ENCODE peak calls at places on chromosomes 5 and 9, in ten cellular contexts. E is pancreas, L is left lung, Q is mucosa of descending colon, N is cardiac fibroblast, R is cardiac muscle cell, V is AG04450, Z is fibroblast of lung, D is GM06990, I is lower lobe of right lung. K is an unnamed sample.

GRCh38 chr5:156681276-156681675 is 168.8 kb upstream of the PPP1R2B start:
- DNase-seq in E (no peak), L (no peak), Q (no peak), N (no peak), R (no peak), V (no peak), Z (no peak), D (no peak), I (no peak), K (no peak)

GRCh38 chr9:8338249-8338721 is 538.7 kb upstream of the DMAC1 start:
- DNase-seq in E (no peak), L (no peak), Q (no peak), N (peak), R (no peak), V (no peak), Z (peak), D (no peak), I (no peak), K (no peak)

GRCh38 chr9:115213777-115214428 is 95.9 kb upstream of the TNC start:
- DNase-seq in E (no peak), L (no peak), Q (no peak), N (peak), R (no peak), V (peak), Z (peak), D (no peak), I (no peak), K (peak)

GRCh38 chr5:135526924-135527323 is 8.8 kb downstream of the NEUROG1 start:
- DNase-seq in E (no peak), L (no peak), Q (no peak), N (no peak), R (no peak), V (no peak), Z (no peak), D (no peak), I (no peak), K (no peak)

GRCh38 chr9:34511160-34511513 is 11.7 kb downstream of the ENHO start:
- DNase-seq in E (no peak), L (no peak), Q (no peak), N (no peak), R (no peak), V (no peak), Z (no peak), D (no peak), I (no peak), K (no peak)

GRCh38 chr5:59542841-59543825 is 350.4 kb downstream of the PDE4D start:
- DNase-seq in E (peak), L (no peak), Q (no peak), N (peak), R (no peak), V (no peak), Z (peak), D (no peak), I (no peak), K (peak)

GRCh38 chr5:83554686-83555085 is 83.1 kb downstream of the VCAN start:
- DNase-seq in E (no peak), L (no peak), Q (no peak), N (no peak), R (no peak), V (no peak), Z (peak), D (no peak), I (no peak), K (no peak)

GRCh38 chr9:27382308-27382707 is 85.4 kb upstream of the EQTN start:
- DNase-seq in E (no peak), L (no peak), Q (no peak), N (no peak), R (no peak), V (no peak), Z (no peak), D (no peak), I (no peak), K (no peak)

GRCh38 chr5:5645891-5646290 is 223.4 kb downstream of the ICE1 start:
- DNase-seq in E (no peak), L (no peak), Q (no peak), N (no peak), R (no peak), V (no peak), Z (no peak), D (no peak), I (no peak), K (no peak)

GRCh38 chr5:156359452-156359851 is 32.5 kb downstream of the SGCD start:
- DNase-seq in E (no peak), L (no peak), Q (no peak), N (peak), R (no peak), V (peak), Z (peak), D (no peak), I (no peak), K (no peak)

GRCh38 chr9:102778756-102779155 is 216.4 kb upstream of the CYLC2 start:
- DNase-seq in E (no peak), L (no peak), Q (no peak), N (no peak), R (no peak), V (no peak), Z (no peak), D (no peak), I (no peak), K (no peak)

GRCh38 chr9:132079391-132080071 is at the start of gene MED27:
- DNase-seq in E (peak), L (peak), Q (peak), N (peak), R (peak), V (peak), Z (peak), D (peak), I (peak), K (peak)

GRCh38 chr5:179135441-179136215 is 75.5 kb downstream of the ZNF354C start:
- DNase-seq in E (no peak), L (no peak), Q (peak), N (no peak), R (no peak), V (no peak), Z (no peak), D (no peak), I (peak), K (no peak)

GRCh38 chr9:95771556-95772280 is 103.8 kb upstream of the ERCC6L2 start:
- DNase-seq in E (no peak), L (peak), Q (no peak), N (peak), R (peak), V (no peak), Z (peak), D (no peak), I (no peak), K (peak)

GRCh38 chr9:4497855-4498254 is 7.6 kb downstream of the SLC1A1 start:
- DNase-seq in E (no peak), L (no peak), Q (no peak), N (peak), R (no peak), V (no peak), Z (peak), D (no peak), I (no peak), K (no peak)

GRCh38 chr5:147411612-147412310 is 98.1 kb downstream of the DPYSL3 start:
- DNase-seq in E (no peak), L (no peak), Q (no peak), N (peak), R (no peak), V (no peak), Z (peak), D (no peak), I (no peak), K (no peak)

GRCh38 chr9:122265265-122265900 is 701 bp downstream of the MRRF start:
- DNase-seq in E (no peak), L (no peak), Q (no peak), N (peak), R (no peak), V (no peak), Z (peak), D (no peak), I (no peak), K (no peak)

GRCh38 chr9:92716557-92716956 is 46.6 kb upstream of the IPPK start:
- DNase-seq in E (peak), L (no peak), Q (peak), N (peak), R (peak), V (no peak), Z (peak), D (peak), I (no peak), K (no peak)

GRCh38 chr5:138216799-138217198 is 3.7 kb upstream of the CDC23 start:
- DNase-seq in E (no peak), L (no peak), Q (no peak), N (no peak), R (no peak), V (no peak), Z (no peak), D (no peak), I (no peak), K (no peak)

GRCh38 chr9:131237931-131238401 is 38.3 kb downstream of the FAM78A start:
- DNase-seq in E (peak), L (peak), Q (peak), N (peak), R (peak), V (peak), Z (peak), D (peak), I (peak), K (peak)

GRCh38 chr5:82365744-82366228 is 87.6 kb upstream of the RPS23 start:
- DNase-seq in E (no peak), L (no peak), Q (no peak), N (peak), R (no peak), V (no peak), Z (peak), D (no peak), I (no peak), K (no peak)

GRCh38 chr5:45335978-45336377 is 360.2 kb downstream of the HCN1 start:
- DNase-seq in E (no peak), L (no peak), Q (no peak), N (no peak), R (peak), V (no peak), Z (no peak), D (no peak), I (no peak), K (no peak)

GRCh38 chr9:135605238-135605781 is 34.0 kb downstream of the GLT6D1 start:
- DNase-seq in E (no peak), L (peak), Q (peak), N (no peak), R (no peak), V (no peak), Z (no peak), D (no peak), I (no peak), K (no peak)

GRCh38 chr9:37364751-37365360 is 57.6 kb upstream of the GRHPR start:
- DNase-seq in E (peak), L (no peak), Q (no peak), N (no peak), R (no peak), V (no peak), Z (no peak), D (no peak), I (no peak), K (no peak)

GRCh38 chr9:87071473-87071872 is 124.2 kb upstream of the GAS1 start:
- DNase-seq in E (no peak), L (no peak), Q (no peak), N (no peak), R (no peak), V (no peak), Z (no peak), D (no peak), I (no peak), K (no peak)

GRCh38 chr9:15361737-15362136 is 54.7 kb upstream of the TTC39B start:
- DNase-seq in E (no peak), L (no peak), Q (no peak), N (no peak), R (no peak), V (no peak), Z (no peak), D (no peak), I (no peak), K (no peak)

GRCh38 chr5:130286971-130287370 is 382.7 kb downstream of the CHSY3 start:
- DNase-seq in E (no peak), L (no peak), Q (no peak), N (peak), R (no peak), V (no peak), Z (peak), D (no peak), I (no peak), K (no peak)

GRCh38 chr5:56565693-56566092 is 249.7 kb upstream of the MAP3K1 start:
- DNase-seq in E (no peak), L (no peak), Q (no peak), N (no peak), R (no peak), V (no peak), Z (no peak), D (no peak), I (no peak), K (no peak)

GRCh38 chr9:27726244-27727141 is 153.2 kb upstream of the C9orf72 start:
- DNase-seq in E (peak), L (no peak), Q (no peak), N (peak), R (peak), V (peak), Z (peak), D (peak), I (no peak), K (peak)

GRCh38 chr5:169011009-169011408 is 289.9 kb downstream of the SLIT3 start:
- DNase-seq in E (no peak), L (no peak), Q (no peak), N (no peak), R (no peak), V (no peak), Z (no peak), D (no peak), I (no peak), K (no peak)

GRCh38 chr9:121945849-121946248 is 147.3 kb downstream of the TTLL11 start:
- DNase-seq in E (no peak), L (no peak), Q (no peak), N (peak), R (no peak), V (no peak), Z (peak), D (no peak), I (no peak), K (no peak)

GRCh38 chr5:36305571-36306326 is 4.0 kb upstream of the RANBP3L start:
- DNase-seq in E (peak), L (no peak), Q (no peak), N (peak), R (peak), V (no peak), Z (peak), D (no peak), I (peak), K (no peak)

GRCh38 chr5:170219615-170220014 is 13.2 kb upstream of the C5orf58 start:
- DNase-seq in E (no peak), L (no peak), Q (no peak), N (peak), R (no peak), V (no peak), Z (peak), D (no peak), I (no peak), K (no peak)

GRCh38 chr9:114155967-114156294 is 594 bp downstream of the COL27A1 start:
- DNase-seq in E (no peak), L (peak), Q (no peak), N (no peak), R (no peak), V (no peak), Z (no peak), D (no peak), I (no peak), K (no peak)
- H3K4me3 ChIP-seq in E (peak), L (peak), Q (no peak), N (peak), R (peak), V (peak), Z (peak), D (no peak), I (peak), K (peak)

GRCh38 chr5:431001-431710 is 11.8 kb upstream of the EXOC3 start:
- DNase-seq in E (no peak), L (no peak), Q (no peak), N (peak), R (peak), V (no peak), Z (no peak), D (peak), I (no peak), K (no peak)
- TF ChIP-seq CTCF in E (no peak), L (peak), Q (peak), N (peak), R (peak), V (peak), Z (peak), D (peak), I (peak), K (peak)

DNA sequence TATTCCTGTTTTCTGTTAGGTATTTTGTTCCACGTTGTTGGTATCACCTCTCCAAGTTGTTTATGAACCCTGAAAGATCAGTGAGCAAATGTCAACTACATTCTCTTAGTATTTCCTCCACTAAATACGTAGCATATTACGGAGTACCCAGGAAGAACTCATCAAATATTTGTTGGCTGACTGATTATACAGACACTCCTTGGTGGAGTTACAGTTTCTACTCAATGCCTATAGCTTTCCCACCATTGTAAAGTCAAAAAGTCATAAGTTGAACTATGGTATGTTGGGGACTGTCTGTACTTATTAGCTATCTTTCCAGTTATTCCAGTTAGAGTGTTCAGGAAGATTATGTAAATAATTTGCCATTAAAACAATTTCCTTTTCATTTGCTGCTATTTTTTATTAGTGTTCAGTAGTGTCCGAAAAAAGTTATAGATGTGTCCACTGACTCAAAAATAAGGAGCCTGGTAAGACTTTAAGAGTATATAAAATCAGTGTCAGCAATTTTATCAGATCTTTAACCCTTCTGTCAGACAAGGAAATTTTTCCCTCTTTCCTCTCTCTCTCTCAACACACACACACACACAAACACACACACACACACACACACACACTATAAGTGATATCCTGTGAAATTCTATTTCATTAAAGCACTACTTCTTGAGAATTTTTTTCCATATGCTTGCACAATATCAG is 6.8 kb upstream of the APBA1 start:
- DNase-seq in E (no peak), L (no peak), Q (no peak), N (no peak), R (no peak), V (no peak), Z (no peak), D (no peak), I (no peak), K (no peak)
- H3K4me3 ChIP-seq in E (no peak), L (no peak), Q (no peak), N (no peak), R (no peak), V (no peak), Z (no peak), D (no peak), I (no peak), K (no peak)

GRCh38 chr5:72140711-72141110 is 33.4 kb downstream of the MAP1B start:
- DNase-seq in E (no peak), L (no peak), Q (no peak), N (no peak), R (no peak), V (no peak), Z (no peak), D (no peak), I (no peak), K (no peak)

GRCh38 chr5:72138943-72139467 is 31.7 kb downstream of the MAP1B start:
- DNase-seq in E (peak), L (no peak), Q (no peak), N (peak), R (no peak), V (peak), Z (peak), D (peak), I (no peak), K (peak)

GRCh38 chr5:72134226-72134625 is 27.0 kb downstream of the MAP1B start:
- DNase-seq in E (no peak), L (no peak), Q (no peak), N (no peak), R (no peak), V (no peak), Z (peak), D (no peak), I (no peak), K (no peak)

GRCh38 chr5:72141440-72142271 is 34.4 kb downstream of the MAP1B start:
- DNase-seq in E (no peak), L (no peak), Q (no peak), N (peak), R (no peak), V (peak), Z (peak), D (no peak), I (no peak), K (peak)

DNA sequence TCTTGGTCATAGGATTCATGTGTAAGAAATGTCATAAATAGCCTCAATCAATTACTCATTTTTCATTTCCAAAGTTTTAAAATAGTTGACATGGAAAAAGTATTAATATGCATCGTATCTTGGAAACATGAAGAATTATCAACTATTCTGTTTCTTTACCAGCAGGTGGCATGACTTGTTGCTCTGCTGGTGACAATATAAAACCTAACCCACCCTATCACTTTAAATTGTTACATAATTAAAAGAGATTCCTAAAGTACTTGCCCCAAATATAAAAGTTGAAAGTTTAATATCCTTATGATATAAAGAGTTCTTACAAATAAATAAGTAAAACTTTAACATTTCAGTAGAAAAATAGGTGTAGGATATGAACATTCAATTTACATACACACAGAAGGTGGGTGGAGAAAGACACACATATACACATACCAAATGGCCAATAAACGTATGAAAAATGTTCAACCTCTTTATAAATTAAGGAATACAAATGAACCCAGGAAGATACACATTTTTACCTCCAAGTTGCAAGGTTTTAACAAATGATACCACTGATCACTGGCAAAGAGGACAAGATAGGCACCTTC is 30.6 kb downstream of the MAP1B start:
- DNase-seq in E (no peak), L (no peak), Q (no peak), N (no peak), R (no peak), V (no peak), Z (no peak), D (no peak), I (no peak), K (no peak)
- TF ChIP-seq CTCF in E (no peak), L (peak), Q (no peak), N (peak), R (peak), V (peak), Z (peak), D (peak), I (peak), K (peak)

GRCh38 chr9:124558777-124559470 is 51.7 kb upstream of the NR5A1 start:
- DNase-seq in E (no peak), L (no peak), Q (no peak), N (no peak), R (no peak), V (no peak), Z (no peak), D (no peak), I (no peak), K (no peak)
- H3K4me3 ChIP-seq in E (no peak), L (no peak), Q (no peak), N (no peak), R (no peak), V (no peak), Z (no peak), D (no peak), I (no peak), K (no peak)

GRCh38 chr5:132227235-132227484 is 493 bp downstream of the P4HA2 start:
- DNase-seq in E (no peak), L (no peak), Q (no peak), N (no peak), R (no peak), V (no peak), Z (no peak), D (no peak), I (no peak), K (no peak)
- TF ChIP-seq CTCF in E (no peak), L (no peak), Q (no peak), N (no peak), R (peak), V (no peak), Z (no peak), D (no peak), I (no peak), K (no peak)

DNA sequence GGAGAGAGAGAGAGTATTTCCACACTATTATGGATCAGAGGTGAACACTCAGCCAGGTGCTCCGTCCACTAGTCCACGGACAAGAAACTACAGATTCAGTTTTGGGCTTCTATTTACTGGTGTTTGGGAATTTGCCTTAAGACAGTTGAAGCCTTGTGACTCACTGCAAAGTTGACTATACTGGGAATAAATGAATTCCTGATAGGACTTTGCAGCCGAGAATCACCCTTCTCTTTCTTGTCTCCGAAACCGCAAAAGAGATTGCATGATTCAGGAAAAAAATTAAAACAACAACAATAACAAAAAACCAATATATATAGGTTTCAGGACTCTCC is 701 bp downstream of the TMEM171 start:
- DNase-seq in E (no peak), L (no peak), Q (no peak), N (no peak), R (no peak), V (no peak), Z (peak), D (no peak), I (no peak), K (no peak)
- H3K4me3 ChIP-seq in E (no peak), L (peak), Q (peak), N (peak), R (peak), V (peak), Z (peak), D (no peak), I (peak), K (peak)

K was measured in astrocyte of the cerebellum.